ENCODE peak calls at places on chromosomes 5 and 9, in eight cellular contexts. D is HCT116, A is neuronal stem cell, W is heart right ventricle, C is DND-41, Q is A549, Y is A673, O is mesendoderm. L is an unnamed sample. For H3K4me1, the result is how much of the 10 kb centered on the place peaks cover.

GRCh38 chr5:50667079-50667652 is 729 bp downstream of the PARP8 start:
- DNase-seq in D (no peak), A (peak), W (peak), C (peak), Q (peak), Y (peak), O (peak), L (no peak)

GRCh38 chr9:21656776-21657637 is 145.4 kb upstream of the MTAP start:
- DNase-seq in D (no peak), A (no peak), W (no peak), C (no peak), Q (no peak), Y (no peak), O (no peak), L (no peak)

GRCh38 chr9:120846906-120847305 is 4.2 kb upstream of the PSMD5 start:
- DNase-seq in D (no peak), A (no peak), W (no peak), C (no peak), Q (no peak), Y (no peak), O (peak), L (no peak)

GRCh38 chr9:110101531-110102161 is 106.3 kb downstream of the C9orf152 start:
- DNase-seq in D (no peak), A (no peak), W (peak), C (no peak), Q (no peak), Y (no peak), O (no peak), L (no peak)

GRCh38 chr5:147403659-147404640 is 105.9 kb downstream of the DPYSL3 start:
- DNase-seq in D (peak), A (no peak), W (peak), C (no peak), Q (peak), Y (no peak), O (no peak), L (no peak)

GRCh38 chr9:133375116-133375723 is 640 bp downstream of the SURF4 start:
- DNase-seq in D (no peak), A (peak), W (no peak), C (peak), Q (peak), Y (peak), O (peak), L (no peak)

GRCh38 chr5:9782806-9783560 is 152.8 kb upstream of the TAS2R1 start:
- DNase-seq in D (no peak), A (no peak), W (no peak), C (no peak), Q (no peak), Y (no peak), O (peak), L (no peak)

GRCh38 chr9:98009926-98010325 is 26.8 kb downstream of the ANP32B start:
- DNase-seq in D (no peak), A (no peak), W (no peak), C (no peak), Q (no peak), Y (no peak), O (no peak), L (no peak)

GRCh38 chr5:119330367-119331183 is 25.2 kb upstream of the TNFAIP8 start:
- DNase-seq in D (no peak), A (no peak), W (no peak), C (no peak), Q (no peak), Y (no peak), O (peak), L (no peak)

GRCh38 chr9:120832766-120833165 is 10.0 kb downstream of the PSMD5 start:
- DNase-seq in D (no peak), A (no peak), W (no peak), C (no peak), Q (no peak), Y (no peak), O (no peak), L (no peak)

GRCh38 chr5:153489611-153490010 is 859 bp upstream of the GRIA1 start:
- DNase-seq in D (no peak), A (no peak), W (no peak), C (no peak), Q (no peak), Y (peak), O (no peak), L (no peak)

GRCh38 chr5:100595152-100595811 is 60.1 kb downstream of the FAM174A start:
- DNase-seq in D (no peak), A (no peak), W (no peak), C (peak), Q (peak), Y (peak), O (peak), L (no peak)

GRCh38 chr9:14831661-14832060 is 78.6 kb downstream of the FREM1 start:
- DNase-seq in D (no peak), A (no peak), W (no peak), C (no peak), Q (no peak), Y (no peak), O (no peak), L (no peak)

GRCh38 chr9:112382501-112383364 is 2.8 kb downstream of the HSDL2 start:
- DNase-seq in D (no peak), A (no peak), W (no peak), C (no peak), Q (no peak), Y (no peak), O (no peak), L (no peak)

GRCh38 chr9:34187891-34188240 is 9.0 kb downstream of the UBAP1 start:
- DNase-seq in D (no peak), A (no peak), W (no peak), C (no peak), Q (no peak), Y (no peak), O (no peak), L (no peak)

GRCh38 chr9:33719581-33720374 is 75.6 kb upstream of the PRSS3 start:
- DNase-seq in D (no peak), A (peak), W (no peak), C (peak), Q (peak), Y (peak), O (peak), L (no peak)

GRCh38 chr5:124842725-124843595 is 96.5 kb upstream of the ZNF608 start:
- DNase-seq in D (no peak), A (no peak), W (no peak), C (no peak), Q (no peak), Y (no peak), O (no peak), L (no peak)

GRCh38 chr9:23321049-23321448 is 505.0 kb downstream of the ELAVL2 start:
- DNase-seq in D (no peak), A (no peak), W (no peak), C (no peak), Q (no peak), Y (no peak), O (no peak), L (no peak)

GRCh38 chr5:3597002-3597726 is 1.5 kb downstream of the IRX1 start:
- DNase-seq in D (no peak), A (no peak), W (no peak), C (no peak), Q (no peak), Y (no peak), O (peak), L (no peak)

GRCh38 chr9:80867731-80868130 is 821.6 kb downstream of the TLE1 start:
- DNase-seq in D (no peak), A (no peak), W (no peak), C (no peak), Q (no peak), Y (peak), O (no peak), L (no peak)

GRCh38 chr5:135608761-135609443 is 30.1 kb upstream of the CXCL14 start:
- DNase-seq in D (no peak), A (no peak), W (no peak), C (no peak), Q (no peak), Y (no peak), O (no peak), L (no peak)

GRCh38 chr5:8993031-8993430 is 552.8 kb downstream of the SEMA5A start:
- DNase-seq in D (no peak), A (no peak), W (no peak), C (no peak), Q (peak), Y (no peak), O (peak), L (no peak)

GRCh38 chr5:35908266-35908665 is 30.2 kb downstream of the CAPSL start:
- DNase-seq in D (no peak), A (no peak), W (no peak), C (peak), Q (no peak), Y (peak), O (no peak), L (no peak)

GRCh38 chr9:120580591-120580896 is 577 bp upstream of the CDK5RAP2 start:
- DNase-seq in D (no peak), A (no peak), W (no peak), C (no peak), Q (no peak), Y (no peak), O (no peak), L (no peak)

GRCh38 chr9:117744856-117745389 is 40.7 kb downstream of the TLR4 start:
- DNase-seq in D (no peak), A (peak), W (peak), C (no peak), Q (no peak), Y (no peak), O (no peak), L (no peak)

GRCh38 chr5:139849501-139849900 is 53.9 kb downstream of the PSD2 start:
- DNase-seq in D (no peak), A (no peak), W (no peak), C (no peak), Q (no peak), Y (no peak), O (no peak), L (no peak)

GRCh38 chr9:137117269-137117731 is 2.8 kb upstream of the DPP7 start:
- DNase-seq in D (no peak), A (no peak), W (no peak), C (no peak), Q (no peak), Y (no peak), O (no peak), L (no peak)

GRCh38 chr9:131503626-131504465 is 1.1 kb downstream of the POMT1 start:
- DNase-seq in D (no peak), A (no peak), W (no peak), C (peak), Q (peak), Y (peak), O (peak), L (peak)

GRCh38 chr9:69157751-69158466 is 16.2 kb upstream of the TJP2 start:
- DNase-seq in D (no peak), A (no peak), W (no peak), C (no peak), Q (no peak), Y (no peak), O (no peak), L (no peak)

GRCh38 chr9:86876797-86877196 is 70.5 kb downstream of the GAS1 start:
- DNase-seq in D (no peak), A (no peak), W (no peak), C (no peak), Q (no peak), Y (no peak), O (no peak), L (no peak)

GRCh38 chr9:120985759-120986353 is 59.3 kb upstream of the TRAF1 start:
- DNase-seq in D (peak), A (peak), W (no peak), C (no peak), Q (peak), Y (peak), O (peak), L (no peak)

GRCh38 chr5:33890633-33891032 is 1.2 kb downstream of the ADAMTS12 start:
- DNase-seq in D (no peak), A (no peak), W (no peak), C (no peak), Q (peak), Y (no peak), O (peak), L (no peak)
- H3K4me3 ChIP-seq in D (no peak), A (peak), W (peak), C (no peak), Q (peak), Y (no peak), O (no peak), L (no peak)

DNA sequence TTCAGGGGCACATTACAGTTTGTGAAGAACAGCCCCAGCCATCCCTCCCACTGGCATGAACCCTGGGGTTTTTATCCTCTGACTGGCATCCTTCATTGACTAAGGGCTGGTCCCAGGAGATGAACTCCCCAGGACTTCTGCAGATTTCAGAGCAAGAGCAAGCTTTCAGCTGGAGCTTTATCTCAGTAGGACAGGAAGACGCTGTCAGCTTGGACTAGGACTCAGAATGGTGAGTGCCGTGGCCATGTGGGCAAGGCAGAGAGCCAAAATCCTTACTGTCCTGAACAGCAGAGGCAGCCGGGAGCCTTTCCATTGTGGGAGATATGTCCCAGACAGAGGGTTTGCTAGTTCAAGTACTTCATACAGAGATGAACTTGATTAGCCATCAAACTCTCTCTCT is 3.2 kb upstream of the ACOT12 start:
- DNase-seq in D (no peak), A (no peak), W (no peak), C (no peak), Q (no peak), Y (peak), O (no peak), L (no peak)
- H3K4me1 ChIP-seq in D (under half), A (under half), W (under half), C (under half), Q (under half), Y (under half), O (under half), L (under half)

GRCh38 chr5:173055042-173055721 is 970 bp upstream of the CREBRF start:
- DNase-seq in D (no peak), A (no peak), W (no peak), C (no peak), Q (no peak), Y (no peak), O (no peak), L (no peak)
- H3K4me3 ChIP-seq in D (peak), A (peak), W (peak), C (peak), Q (peak), Y (peak), O (no peak), L (peak)

GRCh38 chr5:68286612-68286912 is 71.0 kb downstream of the PIK3R1 start:
- DNase-seq in D (no peak), A (no peak), W (no peak), C (no peak), Q (no peak), Y (no peak), O (no peak), L (no peak)

GRCh38 chr5:68279960-68280359 is 64.4 kb downstream of the PIK3R1 start:
- DNase-seq in D (no peak), A (no peak), W (no peak), C (peak), Q (no peak), Y (no peak), O (peak), L (no peak)

GRCh38 chr5:68285857-68286611 is 70.5 kb downstream of the PIK3R1 start:
- DNase-seq in D (peak), A (peak), W (no peak), C (no peak), Q (peak), Y (peak), O (peak), L (no peak)

GRCh38 chr5:68285075-68285827 is 69.7 kb downstream of the PIK3R1 start:
- DNase-seq in D (no peak), A (no peak), W (no peak), C (no peak), Q (no peak), Y (no peak), O (no peak), L (no peak)

GRCh38 chr5:68282001-68282400 is 66.4 kb downstream of the PIK3R1 start:
- DNase-seq in D (no peak), A (no peak), W (no peak), C (no peak), Q (no peak), Y (no peak), O (no peak), L (no peak)
- H3K4me1 ChIP-seq in D (under half), A (under half), W (under half), C (half or more), Q (under half), Y (under half), O (under half), L (under half)

GRCh38 chr5:150208187-150209015 is 18.5 kb downstream of the SLC6A7 start:
- DNase-seq in D (no peak), A (no peak), W (no peak), C (no peak), Q (peak), Y (no peak), O (peak), L (no peak)
- H3K4me3 ChIP-seq in D (no peak), A (no peak), W (no peak), C (no peak), Q (no peak), Y (no peak), O (no peak), L (no peak)